ENCODE peak calls at places on chromosomes 7 and 10, in eight cellular contexts. Z is stomach, N is right lobe of liver, V is uterus, A is sigmoid colon, I is HepG2, J is ovary, U is NB4. O is an unnamed sample.

GRCh38 chr7:128954830-128955797 is 17.4 kb downstream of the IRF5 start:
- DNase-seq in Z (no peak), U (no peak), I (no peak), A (no peak), V (no peak), J (no peak), N (no peak), O (no peak)

GRCh38 chr7:90833443-90833842 is 237.3 kb downstream of the CDK14 start:
- DNase-seq in U (no peak), I (no peak), Z (no peak), J (no peak), A (no peak), V (no peak), N (no peak), O (no peak)

GRCh38 chr10:101624526-101625102 is 36.5 kb downstream of the DPCD start:
- DNase-seq in J (no peak), N (no peak), U (peak), A (peak), Z (no peak), I (no peak), V (no peak), O (no peak)

GRCh38 chr7:8389898-8390642 is 43.3 kb upstream of the NXPH1 start:
- DNase-seq in V (no peak), I (no peak), A (no peak), Z (no peak), J (no peak), N (no peak), U (peak), O (peak)

GRCh38 chr10:101725843-101726242 is 30.9 kb upstream of the FBXW4 start:
- DNase-seq in A (no peak), Z (no peak), U (no peak), V (no peak), I (no peak), J (no peak), N (no peak), O (no peak)

GRCh38 chr10:93406367-93407145 is 75.6 kb downstream of the MYOF start:
- DNase-seq in A (no peak), V (no peak), I (no peak), U (no peak), J (no peak), Z (no peak), N (no peak), O (no peak)

GRCh38 chr7:135177021-135177696 is 6.7 kb upstream of the CYREN start:
- DNase-seq in J (no peak), I (peak), A (no peak), Z (no peak), V (no peak), U (no peak), N (no peak), O (no peak)

GRCh38 chr7:16203065-16203464 is 218.3 kb downstream of the CRPPA start:
- DNase-seq in U (no peak), Z (no peak), A (no peak), J (no peak), I (no peak), V (no peak), N (no peak), O (no peak)

GRCh38 chr7:73847941-73848723 is 5.8 kb upstream of the METTL27 start:
- DNase-seq in I (no peak), Z (no peak), A (no peak), N (no peak), U (no peak), J (no peak), V (no peak), O (no peak)

GRCh38 chr7:1124164-1124563 is 35.8 kb downstream of the ZFAND2A start:
- DNase-seq in V (no peak), U (no peak), Z (no peak), I (no peak), N (no peak), A (no peak), J (no peak), O (no peak)

GRCh38 chr7:6162650-6163366 is 109.6 kb downstream of the CYTH3 start:
- DNase-seq in V (no peak), J (no peak), N (no peak), A (peak), U (no peak), Z (no peak), I (no peak), O (no peak)

GRCh38 chr10:132062181-132062515 is 3.6 kb upstream of the JAKMIP3 start:
- DNase-seq in J (no peak), V (no peak), N (no peak), I (no peak), A (no peak), Z (no peak), U (no peak), O (no peak)

GRCh38 chr10:118840071-118840775 is 85.5 kb upstream of the CACUL1 start:
- DNase-seq in U (peak), Z (no peak), I (no peak), A (no peak), N (no peak), V (no peak), J (no peak), O (no peak)

GRCh38 chr10:121165276-121165675 is 314.1 kb downstream of the WDR11 start:
- DNase-seq in V (no peak), U (peak), A (no peak), N (no peak), J (no peak), Z (no peak), I (no peak), O (no peak)

GRCh38 chr7:33807779-33808482 is 97.4 kb upstream of the BMPER start:
- DNase-seq in N (no peak), Z (no peak), V (no peak), A (no peak), U (peak), I (peak), J (no peak), O (peak)

GRCh38 chr7:11436773-11437524 is 395.0 kb downstream of the THSD7A start:
- DNase-seq in V (no peak), A (no peak), N (no peak), Z (no peak), U (no peak), I (no peak), J (no peak), O (no peak)

GRCh38 chr10:25867321-25867720 is 66.7 kb upstream of the MYO3A start:
- DNase-seq in A (no peak), J (no peak), V (no peak), U (peak), N (no peak), Z (no peak), I (no peak), O (no peak)

GRCh38 chr10:49330127-49330665 is 31.2 kb downstream of the C10orf71 start:
- DNase-seq in A (no peak), U (no peak), J (peak), V (no peak), Z (peak), I (no peak), N (no peak), O (no peak)

GRCh38 chr7:64618785-64619456 is 47.0 kb upstream of the ZNF107 start:
- DNase-seq in A (no peak), U (peak), V (no peak), N (no peak), Z (no peak), I (peak), J (no peak), O (peak)

GRCh38 chr7:48173983-48174382 is 2.7 kb downstream of the ABCA13 start:
- DNase-seq in J (no peak), V (no peak), U (no peak), Z (no peak), A (no peak), N (no peak), I (no peak), O (no peak)

GRCh38 chr10:72276013-72276387 is 2.3 kb downstream of the DDIT4 start:
- DNase-seq in N (peak), I (no peak), V (no peak), U (no peak), Z (peak), A (no peak), J (peak), O (peak)

GRCh38 chr7:136925049-136925448 is 56.6 kb downstream of the CHRM2 start:
- DNase-seq in A (no peak), I (no peak), U (no peak), V (no peak), Z (no peak), J (no peak), N (no peak), O (no peak)

GRCh38 chr10:125409756-125410155 is 249.4 kb upstream of the CTBP2 start:
- DNase-seq in I (no peak), Z (no peak), N (no peak), V (no peak), A (no peak), J (no peak), U (no peak), O (no peak)

GRCh38 chr10:129033790-129034272 is 433.2 kb upstream of the MGMT start:
- DNase-seq in N (no peak), Z (peak), J (no peak), I (no peak), A (no peak), V (no peak), U (no peak), O (peak)

GRCh38 chr10:100168313-100168643 is 17.6 kb downstream of the ERLIN1 start:
- DNase-seq in I (no peak), U (no peak), J (no peak), Z (no peak), A (no peak), V (no peak), N (no peak), O (no peak)

GRCh38 chr10:68088030-68088396 is 12.9 kb upstream of the HERC4 start:
- DNase-seq in A (no peak), N (no peak), Z (no peak), J (no peak), U (no peak), V (no peak), I (no peak), O (no peak)

GRCh38 chr10:68088744-68089143 is 13.7 kb upstream of the HERC4 start:
- DNase-seq in V (no peak), N (no peak), A (no peak), I (no peak), J (no peak), U (peak), Z (no peak), O (no peak)

GRCh38 chr10:68086011-68086410 is 10.9 kb upstream of the HERC4 start:
- DNase-seq in A (no peak), U (peak), N (no peak), J (no peak), I (no peak), V (no peak), Z (no peak), O (no peak)

GRCh38 chr10:68086910-68087309 is 11.8 kb upstream of the HERC4 start:
- DNase-seq in V (no peak), Z (no peak), J (no peak), A (no peak), I (no peak), U (no peak), N (no peak), O (no peak)

GRCh38 chr10:68087338-68088029 is 12.4 kb upstream of the HERC4 start:
- DNase-seq in V (no peak), N (no peak), U (no peak), J (no peak), Z (no peak), I (no peak), A (no peak), O (no peak)
- TF ChIP-seq POLR2A in V (no peak), N (no peak), U (no peak), J (no peak), Z (no peak), I (no peak), A (no peak), O (no peak)

DNA sequence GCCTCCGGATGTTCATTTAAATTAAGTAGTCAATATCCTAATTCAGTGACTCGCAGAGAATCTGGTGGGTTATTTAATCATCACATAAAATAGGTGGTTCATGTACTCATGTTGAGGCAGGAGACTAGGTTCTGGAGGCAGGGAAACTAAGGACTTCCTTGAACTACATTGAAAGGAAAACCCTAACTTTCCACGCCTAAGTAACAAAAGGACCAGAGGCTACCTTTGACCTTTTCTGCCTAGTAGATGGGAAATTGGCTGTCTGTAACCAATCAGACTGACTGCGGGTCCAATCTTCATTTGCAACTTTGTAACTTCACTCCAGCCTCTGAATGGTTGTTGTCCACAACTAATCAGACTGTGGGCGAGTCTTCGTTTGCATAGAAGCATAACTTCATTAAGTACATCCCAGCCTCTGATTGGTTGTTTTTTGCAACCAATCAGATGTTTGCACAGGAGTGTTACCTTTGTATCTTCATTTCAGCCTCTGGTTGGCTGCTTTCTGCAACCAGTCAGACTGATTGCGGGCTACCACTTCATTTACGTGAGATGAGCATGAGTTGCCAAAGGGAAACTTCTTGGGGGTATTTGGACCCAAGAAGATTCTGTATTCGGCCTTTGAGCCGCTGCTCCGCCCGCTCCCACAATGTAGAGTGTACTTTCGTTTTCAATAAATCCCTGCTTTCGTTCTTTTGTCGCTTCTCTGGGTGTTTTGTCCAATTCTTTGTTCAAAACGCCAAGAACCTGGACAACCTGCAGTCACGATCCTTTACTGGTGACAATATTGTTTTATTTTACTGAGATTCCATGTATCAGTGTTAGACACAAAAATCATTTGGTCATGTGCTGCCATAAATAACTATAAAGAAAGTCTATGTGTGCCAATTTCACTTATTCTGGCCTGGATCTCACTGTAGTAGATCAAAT is 1.7 kb upstream of the ST7 start:
- DNase-seq in J (no peak), I (peak), Z (no peak), U (no peak), V (no peak), N (no peak), A (no peak), O (peak)
- TF ChIP-seq POLR2A in J (no peak), I (peak), Z (no peak), U (no peak), V (no peak), N (no peak), A (no peak), O (no peak)

DNA sequence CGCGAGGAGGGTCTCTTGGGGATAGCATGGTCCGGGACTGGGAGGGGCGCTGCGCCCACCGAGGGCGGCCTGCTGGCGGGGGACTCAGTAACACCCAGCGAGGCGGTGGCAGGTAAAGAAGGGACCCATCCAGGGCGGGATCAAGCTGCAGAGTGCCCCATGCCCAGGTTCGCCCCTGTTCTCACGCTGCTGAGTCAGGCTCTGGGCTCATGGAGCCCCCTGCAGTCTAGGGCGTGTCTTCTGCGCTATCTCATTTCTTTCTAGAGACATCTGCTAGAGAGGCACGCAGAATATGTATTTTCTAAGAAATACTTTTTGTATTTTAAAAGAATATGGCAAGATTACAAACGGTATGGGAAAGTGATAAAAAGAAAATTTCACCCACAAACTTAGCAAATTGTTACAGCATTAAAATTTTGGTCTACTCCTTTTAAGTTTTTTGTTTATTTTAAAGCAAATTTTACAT is 933 bp downstream of the EPDR1 start:
- DNase-seq in Z (no peak), N (peak), V (peak), U (peak), I (peak), A (no peak), J (peak), O (peak)
- TF ChIP-seq POLR2A in Z (no peak), N (no peak), V (no peak), U (peak), I (peak), A (no peak), J (no peak), O (peak)

GRCh38 chr10:123398180-123398591 is 244.0 kb downstream of the BUB3 start:
- DNase-seq in Z (no peak), I (no peak), A (no peak), U (no peak), N (no peak), J (no peak), V (no peak), O (no peak)
- TF ChIP-seq POLR2A in Z (no peak), I (no peak), A (no peak), U (no peak), N (no peak), J (no peak), V (no peak), O (no peak)

GRCh38 chr10:68471586-68472408 is at the start of gene DNA2:
- DNase-seq in Z (peak), I (peak), N (peak), V (peak), A (peak), J (peak), U (peak), O (peak)
- TF ChIP-seq POLR2A in Z (no peak), I (peak), N (no peak), V (no peak), A (no peak), J (no peak), U (peak), O (peak)

GRCh38 chr10:123743441-123744225 is 77.5 kb downstream of the GPR26 start:
- DNase-seq in N (no peak), A (no peak), Z (no peak), J (no peak), V (no peak), I (no peak), U (no peak), O (no peak)

GRCh38 chr10:123741146-123741545 is 75.0 kb downstream of the GPR26 start:
- DNase-seq in A (no peak), Z (no peak), V (no peak), N (no peak), I (no peak), J (no peak), U (no peak), O (no peak)

GRCh38 chr10:123744226-123744536 is 78.0 kb downstream of the GPR26 start:
- DNase-seq in V (no peak), I (no peak), J (no peak), U (no peak), Z (no peak), N (no peak), A (no peak), O (no peak)

GRCh38 chr10:123742751-123743440 is 76.7 kb downstream of the GPR26 start:
- DNase-seq in U (no peak), Z (no peak), A (no peak), I (no peak), V (no peak), J (no peak), N (no peak), O (no peak)

DNA sequence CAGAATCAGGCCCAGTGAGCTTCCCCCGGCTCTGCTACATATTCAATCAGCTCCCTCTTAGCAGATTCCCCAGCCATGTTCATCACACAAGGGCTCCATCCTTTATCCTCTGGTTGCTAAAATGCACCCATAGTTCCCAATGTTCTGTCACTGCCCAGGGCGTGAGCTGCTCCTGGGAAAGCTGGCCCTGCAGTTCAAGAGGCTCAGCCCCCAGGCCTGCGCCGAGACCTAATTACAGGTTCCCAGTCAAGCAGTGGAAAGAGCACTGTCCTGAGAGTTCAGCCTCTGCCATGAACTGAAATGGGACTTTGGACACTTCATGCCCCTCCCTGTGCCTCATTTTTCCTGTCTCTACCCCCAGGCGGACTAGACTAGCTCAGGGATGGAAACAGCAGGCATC is 75.6 kb downstream of the GPR26 start:
- DNase-seq in A (no peak), V (no peak), J (no peak), Z (no peak), U (no peak), N (no peak), I (no peak), O (no peak)
- TF ChIP-seq POLR2A in A (no peak), V (no peak), J (no peak), Z (no peak), U (no peak), N (no peak), I (no peak), O (no peak)

GRCh38 chr7:115844857-115845256 is 185.7 kb downstream of the TFEC start:
- DNase-seq in I (no peak), J (no peak), Z (no peak), N (no peak), V (no peak), A (no peak), U (no peak), O (no peak)
- TF ChIP-seq POLR2A in I (no peak), J (no peak), Z (no peak), N (no peak), V (no peak), A (no peak), U (no peak), O (no peak)

GRCh38 chr10:29857843-29858242 is 201.5 kb downstream of the JCAD start:
- DNase-seq in I (no peak), J (no peak), A (no peak), U (no peak), N (no peak), V (no peak), Z (no peak), O (no peak)

GRCh38 chr10:29859521-29860130 is 199.8 kb downstream of the JCAD start:
- DNase-seq in J (no peak), A (no peak), V (no peak), N (no peak), Z (no peak), I (no peak), U (no peak), O (no peak)

GRCh38 chr10:29856295-29856694 is 203.1 kb downstream of the JCAD start:
- DNase-seq in U (no peak), N (no peak), V (no peak), J (no peak), Z (no peak), A (no peak), I (no peak), O (no peak)

GRCh38 chr10:29860159-29860558 is 199.2 kb downstream of the JCAD start:
- DNase-seq in I (no peak), U (peak), J (no peak), A (peak), N (no peak), Z (no peak), V (no peak), O (no peak)

GRCh38 chr10:29858352-29859267 is 200.8 kb downstream of the JCAD start:
- DNase-seq in N (peak), I (peak), U (peak), Z (peak), V (peak), J (peak), A (peak), O (no peak)
- TF ChIP-seq POLR2A in N (no peak), I (no peak), U (no peak), Z (no peak), V (no peak), J (no peak), A (no peak), O (no peak)